ENCODE peak calls at places on chromosomes 13 and 19, in seven cellular contexts. W, J, F, P, X, R and V are unnamed samples.

GRCh38 chr13:31719214-31719613 is 20.1 kb upstream of the RXFP2 start:
- DNase-seq in W (no peak), J (no peak), F (no peak), P (no peak), X (no peak), R (no peak), V (no peak)

GRCh38 chr13:91817250-91817649 is 418.8 kb downstream of the GPC5 start:
- DNase-seq in W (no peak), J (peak; percentile 1), F (no peak), P (no peak), X (peak; percentile 46), R (no peak), V (peak; percentile 1)

GRCh38 chr13:50531917-50532899 is 311.3 kb downstream of the DLEU7 start:
- DNase-seq in W (no peak), J (peak; percentile 61), F (no peak), P (no peak), X (no peak), R (no peak), V (peak; percentile 37)

GRCh38 chr19:19538077-19538764 is at the start of gene CILP2:
- DNase-seq in W (peak; percentile 56), J (no peak), F (peak; percentile 44), P (no peak), X (peak; percentile 19), R (no peak), V (no peak)

GRCh38 chr19:15934332-15935078 is at the start of gene CYP4F11:
- DNase-seq in W (peak; percentile 98), J (peak; percentile 1), F (no peak), P (no peak), X (no peak), R (no peak), V (peak; percentile 14)

GRCh38 chr13:42660367-42660965 is 86.5 kb downstream of the TNFSF11 start:
- DNase-seq in W (no peak), J (peak; percentile 10), F (no peak), P (no peak), X (peak; percentile 1), R (no peak), V (peak; percentile 20)

GRCh38 chr19:35157431-35157830 is 2.9 kb downstream of the FXYD5 start:
- DNase-seq in W (no peak), J (no peak), F (no peak), P (no peak), X (no peak), R (no peak), V (no peak)

GRCh38 chr19:4456566-4456842 is 1.1 kb downstream of the UBXN6 start:
- DNase-seq in W (no peak), J (peak; percentile 68), F (no peak), P (peak; percentile 20), X (no peak), R (no peak), V (peak; percentile 69)

GRCh38 chr19:49845433-49845832 is 5.5 kb upstream of the PTOV1 start:
- DNase-seq in W (no peak), J (no peak), F (no peak), P (no peak), X (no peak), R (no peak), V (no peak)